ENCODE peak calls at places on chromosome 10, in ten cellular contexts. J, Q, O, T, Z, H, U, L, N and I are unnamed samples. For H3K4me1, the result is how much of the 10 kb centered on the place peaks cover.

GRCh38 chr10:120735773-120736371 is 115.3 kb upstream of the WDR11 start:
- DNase-seq in J (no peak), Q (no peak), O (no peak), T (no peak), Z (no peak), H (peak), U (no peak), L (peak), N (no peak), I (no peak)

GRCh38 chr10:82814635-82815034 is 939.6 kb downstream of the NRG3 start:
- DNase-seq in J (no peak), Q (no peak), O (no peak), T (no peak), Z (no peak), H (no peak), U (no peak), L (peak), N (no peak), I (no peak)

GRCh38 chr10:34732926-34733325 is 82.2 kb downstream of the PARD3 start:
- DNase-seq in J (no peak), Q (no peak), O (no peak), T (peak), Z (no peak), H (peak), U (no peak), L (no peak), N (no peak), I (no peak)

GRCh38 chr10:104333037-104333727 is 5.1 kb downstream of the ITPRIP start:
- DNase-seq in J (peak), Q (no peak), O (no peak), T (no peak), Z (no peak), H (peak), U (peak), L (peak), N (peak), I (no peak)

GRCh38 chr10:68732651-68733050 is 11.6 kb downstream of the CCAR1 start:
- DNase-seq in J (no peak), Q (no peak), O (no peak), T (no peak), Z (no peak), H (no peak), U (no peak), L (no peak), N (no peak), I (no peak)

GRCh38 chr10:104337527-104337984 is 709 bp downstream of the ITPRIP start:
- DNase-seq in J (no peak), Q (peak), O (no peak), T (peak), Z (peak), H (peak), U (no peak), L (no peak), N (peak), I (no peak)

GRCh38 chr10:4519691-4520402 is 306.2 kb upstream of the AKR1E2 start:
- DNase-seq in J (no peak), Q (no peak), O (no peak), T (no peak), Z (no peak), H (no peak), U (no peak), L (peak), N (no peak), I (no peak)

GRCh38 chr10:104735036-104735435 is 93.9 kb downstream of the SORCS3 start:
- DNase-seq in J (no peak), Q (peak), O (no peak), T (peak), Z (peak), H (no peak), U (no peak), L (no peak), N (no peak), I (no peak)

GRCh38 chr10:10798021-10798420 is 219.7 kb upstream of the CELF2 start:
- DNase-seq in J (no peak), Q (no peak), O (no peak), T (no peak), Z (no peak), H (no peak), U (no peak), L (peak), N (no peak), I (no peak)

GRCh38 chr10:114902151-114902550 is 35.8 kb upstream of the TRUB1 start:
- DNase-seq in J (no peak), Q (no peak), O (no peak), T (no peak), Z (no peak), H (no peak), U (no peak), L (no peak), N (no peak), I (no peak)

GRCh38 chr10:78551184-78552005 is 517.4 kb upstream of the ZMIZ1 start:
- DNase-seq in J (peak), Q (no peak), O (no peak), T (peak), Z (no peak), H (no peak), U (no peak), L (no peak), N (no peak), I (no peak)
- TF ChIP-seq CTCF in J (no peak), Q (no peak), O (no peak), T (no peak), Z (no peak), H (no peak), U (no peak), L (no peak), N (no peak), I (no peak)

DNA sequence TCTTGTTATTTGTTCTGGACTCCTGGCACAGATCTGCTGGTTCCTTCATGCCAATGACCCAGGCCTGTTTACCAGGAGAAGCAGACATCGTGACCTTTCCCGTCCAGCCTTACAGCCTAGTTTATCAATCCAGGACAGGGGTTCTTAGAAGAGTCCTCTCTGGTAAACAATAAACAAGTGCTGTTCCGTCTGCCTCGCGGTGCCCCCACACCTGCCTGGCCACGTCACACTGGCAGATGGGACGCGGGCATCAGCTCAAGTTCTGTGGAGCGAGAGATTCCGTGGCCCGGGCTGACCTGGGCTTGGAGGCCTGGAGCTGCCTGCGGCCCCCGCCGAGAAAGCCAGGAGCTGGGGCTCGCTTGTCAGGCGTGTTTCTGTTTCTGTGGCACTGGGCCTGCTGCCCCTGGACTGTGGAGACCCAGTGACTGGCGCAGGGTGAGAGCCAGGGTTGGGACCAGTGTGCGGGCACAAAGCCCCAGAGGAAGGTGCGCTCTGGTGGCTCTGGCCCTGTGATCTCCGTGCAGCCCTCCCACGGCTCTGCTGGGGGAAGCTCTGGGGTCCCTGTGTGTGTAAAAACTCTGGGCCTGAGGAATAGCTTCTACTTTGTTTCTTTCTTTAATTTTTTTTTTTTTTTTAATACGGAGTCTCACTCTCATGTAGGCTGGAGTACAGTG is 28.4 kb upstream of the PFKFB3 start:
- DNase-seq in J (peak), Q (no peak), O (no peak), T (no peak), Z (no peak), H (no peak), U (no peak), L (no peak), N (no peak), I (no peak)
- H3K4me1 ChIP-seq in J (under half), Q (half or more), O (under half), T (under half), Z (under half), H (under half), U (under half), L (under half), N (half or more), I (under half)

GRCh38 chr10:27248215-27248614 is 7.6 kb upstream of the ACBD5 start:
- DNase-seq in J (no peak), Q (no peak), O (no peak), T (no peak), Z (no peak), H (no peak), U (no peak), L (no peak), N (no peak), I (no peak)

GRCh38 chr10:27247441-27247840 is 6.8 kb upstream of the ACBD5 start:
- DNase-seq in J (no peak), Q (no peak), O (no peak), T (no peak), Z (no peak), H (no peak), U (no peak), L (no peak), N (no peak), I (no peak)

GRCh38 chr10:27247037-27247436 is 6.4 kb upstream of the ACBD5 start:
- DNase-seq in J (no peak), Q (no peak), O (no peak), T (no peak), Z (no peak), H (no peak), U (no peak), L (no peak), N (no peak), I (no peak)

GRCh38 chr10:27252267-27253000 is 11.8 kb upstream of the ACBD5 start:
- DNase-seq in J (peak), Q (peak), O (peak), T (peak), Z (peak), H (peak), U (peak), L (peak), N (peak), I (peak)

GRCh38 chr10:27251554-27251953 is 11.0 kb upstream of the ACBD5 start:
- DNase-seq in J (no peak), Q (no peak), O (no peak), T (no peak), Z (no peak), H (no peak), U (no peak), L (no peak), N (no peak), I (no peak)
- TF ChIP-seq CTCF in J (no peak), Q (no peak), O (no peak), T (no peak), Z (no peak), H (no peak), U (no peak), L (no peak), N (no peak), I (no peak)

GRCh38 chr10:75814071-75814470 is 382.6 kb downstream of the LRMDA start:
- DNase-seq in J (no peak), Q (no peak), O (no peak), T (no peak), Z (no peak), H (no peak), U (no peak), L (no peak), N (no peak), I (no peak)
- H3K4me1 ChIP-seq in J (under half), Q (under half), O (under half), T (under half), Z (under half), H (under half), U (under half), L (under half), N (under half), I (under half)

GRCh38 chr10:61903184-61903990 is 1.9 kb downstream of the ARID5B start:
- DNase-seq in J (peak), Q (peak), O (peak), T (peak), Z (peak), H (peak), U (peak), L (peak), N (peak), I (peak)
- TF ChIP-seq CTCF in J (peak), Q (peak), O (no peak), T (peak), Z (peak), H (no peak), U (peak), L (peak), N (no peak), I (no peak)

DNA sequence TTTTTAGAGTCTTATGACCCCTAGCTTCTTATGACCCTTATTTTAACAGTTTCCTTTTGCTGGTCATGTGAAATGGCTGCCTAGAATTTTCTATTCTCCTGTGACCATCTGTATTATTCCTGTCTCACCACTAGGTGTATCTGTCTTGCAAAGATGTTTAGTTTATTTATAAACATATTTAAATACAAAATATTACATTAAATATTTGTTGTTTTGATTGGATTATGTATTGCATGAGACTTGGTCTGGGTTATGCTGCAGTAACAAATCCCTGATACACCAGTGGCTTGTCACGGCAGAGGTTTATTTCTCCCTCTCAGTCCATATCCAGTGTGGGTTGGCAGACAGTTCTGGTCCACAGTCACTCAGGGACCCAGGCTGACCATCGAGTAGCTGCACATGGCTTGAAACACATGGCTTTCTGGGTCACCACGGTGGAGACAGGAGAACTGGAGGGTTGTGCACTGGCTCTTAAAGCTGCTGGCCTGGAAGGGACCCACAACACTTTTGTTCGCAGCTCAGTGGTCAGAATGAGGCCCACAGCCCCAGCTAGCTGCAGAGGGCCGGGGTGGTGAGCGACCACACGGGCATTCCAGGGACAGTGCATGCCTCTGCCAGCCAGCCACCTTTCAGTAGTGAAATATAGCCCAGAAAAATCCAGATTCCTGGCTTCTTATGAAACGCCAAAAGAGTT is 7.4 kb downstream of the RASSF4 start:
- DNase-seq in J (peak), Q (no peak), O (no peak), T (no peak), Z (no peak), H (no peak), U (no peak), L (no peak), N (peak), I (no peak)
- H3K4me1 ChIP-seq in J (under half), Q (half or more), O (under half), T (under half), Z (half or more), H (under half), U (under half), L (under half), N (half or more), I (under half)